ENCODE peak calls at places on chromosome 5, in nine cellular contexts. R, Z, O, L, A, J, P, Y and M are unnamed samples.

GRCh38 chr5:33937017-33937699 is 972 bp downstream of the RXFP3 start:
- DNase-seq in L (no peak), Z (peak; percentile 6), P (no peak), O (no peak), A (no peak), R (peak; percentile 10), Y (no peak), J (no peak), M (no peak)

GRCh38 chr5:68661237-68661636 is 432.6 kb upstream of the SLC30A5 start:
- DNase-seq in A (peak; percentile 35), P (peak; percentile 17), R (peak; percentile 54), L (peak; percentile 32), Y (no peak), J (no peak), O (no peak), Z (peak; percentile 17), M (peak; percentile 66)

GRCh38 chr5:163506726-163507125 is 1.3 kb downstream of the MAT2B start:
- DNase-seq in P (peak; percentile 45), A (peak; percentile 30), R (no peak), J (no peak), Z (peak; percentile 42), Y (no peak), L (peak; percentile 60), O (no peak), M (no peak)

GRCh38 chr5:172791291-172791690 is 20.3 kb upstream of the DUSP1 start:
- DNase-seq in L (no peak), O (peak; percentile 40), P (no peak), A (no peak), R (no peak), J (no peak), Y (no peak), Z (no peak), M (no peak)

GRCh38 chr5:178361657-178362445 is 129.2 kb upstream of the PHYKPL start:
- DNase-seq in Y (no peak), P (no peak), J (no peak), O (no peak), A (no peak), R (no peak), Z (no peak), L (no peak), M (no peak)

GRCh38 chr5:93545872-93546271 is 35.1 kb downstream of the NR2F1-AS1 start:
- DNase-seq in Y (no peak), P (no peak), Z (no peak), O (no peak), A (no peak), J (no peak), L (no peak), R (no peak), M (no peak)

GRCh38 chr5:141763526-141763925 is 81.5 kb upstream of the ARAP3 start:
- DNase-seq in A (no peak), J (no peak), Z (no peak), Y (no peak), O (no peak), P (no peak), L (no peak), R (no peak), M (no peak)

GRCh38 chr5:137146402-137146889 is 352.7 kb downstream of the SPOCK1 start:
- DNase-seq in A (peak; percentile 89), R (peak; percentile 93), L (peak; percentile 99), O (no peak), P (peak; percentile 99), J (no peak), Z (peak; percentile 93), Y (no peak), M (peak; percentile 20)

GRCh38 chr5:107951322-107951721 is 280.6 kb upstream of the EFNA5 start:
- DNase-seq in J (no peak), L (no peak), P (no peak), Y (no peak), O (no peak), Z (no peak), R (no peak), A (no peak), M (no peak)

GRCh38 chr5:27978322-27978721 is 939.9 kb upstream of the CDH9 start:
- DNase-seq in R (no peak), Y (no peak), P (no peak), J (no peak), A (no peak), L (no peak), Z (no peak), O (no peak), M (no peak)

GRCh38 chr5:150001660-150002493 is 1.3 kb downstream of the HMGXB3 start:
- DNase-seq in A (peak; percentile 76), R (peak; percentile 83), O (no peak), J (peak; percentile 48), Z (peak; percentile 78), P (peak; percentile 87), L (peak; percentile 72), Y (no peak), M (peak; percentile 83)
- H3K27ac ChIP-seq in A (peak overlapping the region; percentile 93), R (no peak overlapping the region), O (peak overlapping the region; percentile 96), J (peak overlapping the region; percentile 98), Z (peak overlapping the region; percentile 97), P (no peak overlapping the region), L (peak overlapping the region; percentile 86), Y (peak overlapping the region; percentile 95), M (peak overlapping the region; percentile 92)

GRCh38 chr5:125564336-125564975 is 818.0 kb upstream of the ZNF608 start:
- DNase-seq in J (no peak), P (no peak), Y (no peak), O (no peak), R (no peak), L (no peak), Z (no peak), A (no peak), M (no peak)
- TF ChIP-seq CTCF in J (no peak), P (no peak), Y (no peak), O (no peak), R (no peak), L (no peak), Z (no peak), A (no peak), M (no peak)

GRCh38 chr5:133241179-133241728 is 189.4 kb downstream of the HSPA4 start:
- DNase-seq in A (no peak), L (no peak), R (no peak), O (no peak), P (no peak), J (peak; percentile 60), Z (no peak), Y (no peak), M (no peak)
- H3K27ac ChIP-seq in A (peak overlapping the region; percentile 61), L (no peak overlapping the region), R (no peak overlapping the region), O (no peak overlapping the region), P (peak overlapping the region; percentile 88), J (peak overlapping the region; percentile 18), Z (no peak overlapping the region), Y (peak overlapping the region; percentile 36), M (no peak overlapping the region)

DNA sequence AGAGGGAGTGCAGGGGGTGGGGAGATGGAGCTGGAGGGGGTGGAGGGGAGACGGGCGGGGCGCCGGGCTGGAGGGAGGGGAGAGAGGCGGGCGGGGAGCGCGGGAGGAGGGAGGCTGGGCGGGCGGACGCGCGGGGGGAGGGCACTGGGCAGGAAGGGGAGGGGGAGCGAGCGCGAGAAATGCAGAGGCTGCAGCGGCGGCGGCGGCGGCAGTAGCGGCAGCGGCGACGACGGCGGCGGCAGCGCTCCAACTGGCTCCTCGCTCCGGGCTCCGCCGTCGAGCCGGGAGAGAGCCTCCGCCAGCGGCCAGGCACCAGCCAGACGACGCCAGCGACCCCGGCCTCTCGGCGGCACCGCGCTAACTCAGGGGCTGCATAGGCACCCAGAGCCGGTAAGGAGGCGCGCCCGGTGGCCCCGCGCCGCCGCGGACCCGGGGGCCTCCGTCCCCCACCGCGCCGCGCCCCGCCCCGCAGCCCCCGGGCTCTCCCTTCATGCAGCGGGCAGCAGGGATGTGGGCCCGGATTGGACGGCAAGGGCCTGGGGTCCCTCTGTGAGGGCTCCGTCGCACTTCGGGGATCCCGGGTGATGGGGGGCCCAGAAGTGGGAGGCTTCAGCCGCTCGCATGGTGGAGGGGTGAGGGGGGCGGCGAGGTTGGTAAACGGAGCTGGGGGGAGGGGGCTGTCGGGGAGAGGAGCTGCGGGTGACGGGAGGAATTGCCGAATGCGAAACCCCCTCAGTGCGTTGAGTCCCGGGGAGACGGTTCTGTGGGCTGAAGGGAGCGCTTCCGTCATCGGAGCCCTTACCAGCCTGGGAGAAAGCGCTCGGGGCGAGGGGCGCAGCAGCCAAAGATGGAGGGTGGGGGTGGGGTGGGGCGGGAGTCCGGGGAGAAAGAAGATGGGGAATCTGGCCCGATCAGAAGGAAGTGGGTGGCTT is at the start of gene BASP1:
- DNase-seq in R (peak; percentile 91), J (peak; percentile 66), A (peak; percentile 94), Y (peak; percentile 79), P (peak; percentile 78), O (peak; percentile 85), Z (peak; percentile 82), L (peak; percentile 65), M (peak; percentile 94)
- TF ChIP-seq CTCF in R (no peak), J (no peak), A (no peak), Y (no peak), P (no peak), O (no peak), Z (no peak), L (no peak), M (no peak)

GRCh38 chr5:146816775-146817387 is 61.7 kb downstream of the PPP2R2B start:
- DNase-seq in Y (no peak), P (no peak), O (no peak), L (no peak), A (no peak), J (no peak), Z (no peak), R (no peak), M (no peak)

GRCh38 chr5:146815423-146815822 is 63.1 kb downstream of the PPP2R2B start:
- DNase-seq in P (peak; percentile 20), Z (no peak), L (no peak), O (no peak), J (no peak), Y (no peak), R (no peak), A (no peak), M (no peak)

GRCh38 chr5:146820987-146821386 is 57.6 kb downstream of the PPP2R2B start:
- DNase-seq in Z (no peak), Y (no peak), A (no peak), P (no peak), J (no peak), O (no peak), R (no peak), L (no peak), M (no peak)

GRCh38 chr5:146817973-146818372 is 60.6 kb downstream of the PPP2R2B start:
- DNase-seq in Y (no peak), J (no peak), Z (no peak), A (no peak), O (no peak), R (no peak), L (no peak), P (no peak), M (no peak)

GRCh38 chr5:146818790-146819189 is 59.8 kb downstream of the PPP2R2B start:
- DNase-seq in L (no peak), J (no peak), A (no peak), Y (no peak), Z (no peak), P (no peak), R (no peak), O (no peak), M (no peak)
- H3K27ac ChIP-seq in L (no peak overlapping the region), J (no peak overlapping the region), A (no peak overlapping the region), Y (peak overlapping the region; percentile 20), Z (no peak overlapping the region), P (no peak overlapping the region), R (no peak overlapping the region), O (no peak overlapping the region), M (no peak overlapping the region)

DNA sequence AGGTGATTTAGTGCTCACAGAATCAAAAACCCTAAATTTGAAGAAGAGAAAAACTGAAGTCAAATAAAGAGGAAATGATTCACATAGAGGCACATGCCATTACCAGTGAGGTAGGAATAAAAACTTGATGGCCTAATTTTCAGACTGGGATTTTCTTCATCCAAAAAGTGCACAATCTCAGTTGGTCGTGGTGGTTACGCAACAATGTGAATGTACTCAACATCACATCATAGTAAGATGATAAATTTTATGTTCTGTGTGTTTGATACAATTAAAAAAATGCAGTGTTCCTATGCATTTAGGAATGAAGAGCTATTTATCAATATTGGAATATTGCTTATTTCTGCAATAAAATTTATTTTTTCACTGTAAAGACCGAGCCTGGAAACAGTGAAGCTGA is 60.7 kb downstream of the SV2C start:
- DNase-seq in A (no peak), Z (no peak), L (no peak), Y (no peak), O (no peak), R (no peak), P (no peak), J (no peak), M (no peak)
- TF ChIP-seq CTCF in A (no peak), Z (no peak), L (no peak), Y (no peak), O (no peak), R (no peak), P (no peak), J (no peak), M (no peak)